ENCODE peak calls at places on chromosomes 1 and 21, in nine cellular contexts. Z is left ventricle myocardium inferior; P is lower leg skin; Y is kidney tubule cell; L is HTR-8/SVneo; R is activated CD8-positive, alpha-beta memory T cell treated with anti-CD3 and anti-CD28 coated beads for 48 hours; Q is central memory CD4-positive, alpha-beta T cell; H is GM23248; J is activated T-cell treated with anti-CD3 and anti-CD28 coated beads, Interleukin-2, amount 50 U/mL, for 72 hours. K is an unnamed sample.

GRCh38 chr21:42237577-42237976 is 18.6 kb downstream of the ABCG1 start:
- DNase-seq in Q (peak), J (peak), Z (no peak), H (no peak), P (no peak), L (no peak), R (no peak), Y (no peak), K (no peak)

GRCh38 chr1:26281971-26282693 is 2.2 kb downstream of the SH3BGRL3 start:
- DNase-seq in Z (peak), Q (no peak), L (no peak), Y (no peak), H (peak), P (peak), R (no peak), J (no peak), K (no peak)

GRCh38 chr21:38380391-38381137 is 117.7 kb downstream of the ERG start:
- DNase-seq in Y (no peak), H (peak), J (no peak), Q (no peak), L (no peak), Z (no peak), R (no peak), P (no peak), K (no peak)

GRCh38 chr1:209797978-209798639 is 7.8 kb downstream of the IRF6 start:
- DNase-seq in Y (no peak), L (no peak), Z (no peak), H (peak), P (no peak), Q (no peak), J (no peak), R (no peak), K (no peak)

GRCh38 chr1:56278052-56278451 is 301.3 kb downstream of the PLPP3 start:
- DNase-seq in P (no peak), L (no peak), R (no peak), Q (no peak), Z (no peak), Y (no peak), J (no peak), H (no peak), K (no peak)

GRCh38 chr1:160711528-160712311 is at the start of gene CD48:
- DNase-seq in Y (no peak), J (peak), R (no peak), Q (peak), Z (no peak), H (no peak), P (no peak), L (no peak), K (peak)

GRCh38 chr1:36450270-36450918 is at the start of gene OSCP1:
- DNase-seq in P (peak), L (peak), J (peak), R (peak), Y (peak), Z (peak), H (peak), Q (peak), K (peak)

GRCh38 chr1:41240806-41241747 is 1.0 kb downstream of the SCMH1 start:
- DNase-seq in H (peak), R (peak), P (peak), L (no peak), Z (peak), Q (peak), J (peak), Y (peak), K (peak)

GRCh38 chr1:23930861-23931471 is 17.8 kb upstream of the CNR2 start:
- DNase-seq in L (no peak), P (peak), R (no peak), Z (no peak), H (peak), J (no peak), Y (peak), Q (no peak), K (no peak)

GRCh38 chr1:71049951-71050598 is 2.5 kb upstream of the PTGER3 start:
- DNase-seq in H (peak), L (peak), R (no peak), J (no peak), Q (peak), P (no peak), Z (no peak), Y (peak), K (peak)

GRCh38 chr1:192167941-192168685 is 9.9 kb downstream of the RGS18 start:
- DNase-seq in Y (no peak), L (no peak), R (no peak), P (no peak), J (no peak), Q (no peak), Z (no peak), H (no peak), K (no peak)

GRCh38 chr1:150763018-150763417 is 2.6 kb downstream of the CTSS start:
- DNase-seq in L (no peak), H (no peak), R (no peak), P (no peak), J (no peak), Z (no peak), Y (no peak), Q (no peak), K (no peak)

GRCh38 chr1:171965802-171966201 is 124.5 kb downstream of the DNM3 start:
- DNase-seq in Q (no peak), H (peak), L (no peak), P (no peak), R (no peak), Z (no peak), Y (peak), J (no peak), K (no peak)

GRCh38 chr1:234955107-234955731 is 173.4 kb downstream of the TOMM20 start:
- DNase-seq in R (no peak), H (no peak), Y (peak), J (no peak), Q (no peak), Z (peak), L (no peak), P (peak), K (no peak)

GRCh38 chr1:94481473-94481933 is 60.1 kb downstream of the F3 start:
- DNase-seq in Z (no peak), P (peak), L (peak), H (peak), Y (peak), Q (peak), R (peak), J (peak), K (peak)

GRCh38 chr1:228995229-228995628 is 259.9 kb downstream of the RHOU start:
- DNase-seq in Z (no peak), P (peak), R (no peak), H (no peak), J (no peak), Q (no peak), Y (no peak), L (no peak), K (no peak)

GRCh38 chr1:167824163-167824794 is 89.7 kb downstream of the ADCY10 start:
- DNase-seq in L (no peak), J (no peak), Y (no peak), Q (no peak), H (no peak), Z (no peak), P (peak), R (no peak), K (no peak)

GRCh38 chr1:33060579-33061083 is 20.3 kb upstream of the AZIN2 start:
- DNase-seq in P (no peak), Q (no peak), H (peak), L (peak), Y (no peak), J (no peak), Z (peak), R (no peak), K (no peak)

GRCh38 chr1:188023206-188023605 is 1194.5 kb downstream of the PLA2G4A start:
- DNase-seq in R (no peak), L (no peak), Z (no peak), P (no peak), J (no peak), Y (peak), H (peak), Q (no peak), K (no peak)

GRCh38 chr1:225448146-225448805 is 20.4 kb upstream of the LBR start:
- DNase-seq in Z (no peak), H (no peak), J (no peak), P (no peak), Q (no peak), L (no peak), Y (no peak), R (no peak), K (no peak)

GRCh38 chr1:53765656-53766055 is 26.7 kb upstream of the GLIS1 start:
- DNase-seq in J (no peak), H (peak), Y (peak), Z (no peak), R (no peak), Q (no peak), L (no peak), P (no peak), K (no peak)

GRCh38 chr1:3327936-3328590 is 126.4 kb upstream of the ARHGEF16 start:
- DNase-seq in L (no peak), Q (no peak), J (no peak), P (no peak), Z (peak), R (no peak), Y (no peak), H (no peak), K (no peak)

GRCh38 chr1:171664976-171665375 is 12.5 kb upstream of the MYOC start:
- DNase-seq in R (no peak), P (no peak), Z (no peak), Y (no peak), Q (no peak), J (no peak), H (peak), L (no peak), K (no peak)

GRCh38 chr1:246595146-246595545 is 28.9 kb downstream of the CNST start:
- DNase-seq in L (no peak), R (no peak), H (no peak), P (no peak), J (no peak), Q (no peak), Y (no peak), Z (no peak), K (no peak)

GRCh38 chr1:76230894-76231293 is 156.3 kb downstream of the ST6GALNAC3 start:
- DNase-seq in P (no peak), Z (no peak), L (no peak), J (no peak), Y (no peak), Q (no peak), H (no peak), R (no peak), K (no peak)

GRCh38 chr1:195096051-195096521 is 1512.2 kb downstream of the KCNT2 start:
- DNase-seq in L (no peak), Z (no peak), P (no peak), Q (no peak), J (no peak), R (no peak), Y (no peak), H (no peak), K (no peak)

GRCh38 chr1:183871142-183871541 is 66.2 kb downstream of the RGL1 start:
- DNase-seq in H (peak), R (no peak), L (peak), P (no peak), Z (no peak), Q (no peak), Y (peak), J (no peak), K (no peak)

GRCh38 chr21:35963920-35964451 is 96.3 kb downstream of the SETD4 start:
- DNase-seq in Y (no peak), L (no peak), J (no peak), R (no peak), Q (no peak), P (no peak), Z (no peak), H (no peak), K (no peak)

GRCh38 chr1:17611991-17612390 is 72.5 kb downstream of the ARHGEF10L start:
- DNase-seq in Z (no peak), R (no peak), L (peak), Y (peak), J (no peak), P (no peak), Q (no peak), H (peak), K (no peak)

GRCh38 chr1:18886003-18886335 is 16.4 kb downstream of the ALDH4A1 start:
- DNase-seq in Y (peak), H (peak), Q (no peak), P (no peak), L (no peak), Z (no peak), R (no peak), J (no peak), K (no peak)

GRCh38 chr1:215824245-215824644 is 257.1 kb downstream of the KCTD3 start:
- DNase-seq in Y (no peak), Z (no peak), H (peak), J (no peak), P (no peak), L (no peak), R (no peak), Q (no peak), K (no peak)

GRCh38 chr1:147769107-147769506 is 8.7 kb upstream of the GJA5 start:
- DNase-seq in J (no peak), Y (no peak), R (no peak), H (no peak), Z (no peak), P (no peak), Q (no peak), L (no peak), K (no peak)

GRCh38 chr1:60425528-60425927 is 352.0 kb upstream of the C1orf87 start:
- DNase-seq in R (no peak), Y (peak), Q (no peak), P (no peak), Z (no peak), H (peak), L (no peak), J (no peak), K (no peak)

K was measured in stimulated activated naive CD8-positive, alpha-beta T cell treated with anti-CD3 and anti-CD28 coated beads, Interleukin-15, amount 100 ng/mL, for 72 hours.